ENCODE peak calls at places on chromosomes 4 and X, in nine cellular contexts. B is CD8-positive, alpha-beta T cell; U is heart left ventricle; V is esophagus squamous epithelium; D is body of pancreas; H is H9; O is ovary; M is PC-3; E is neural progenitor cell. G is an unnamed sample.

GRCh38 chrX:109843963-109844751 is 111.1 kb upstream of the ACSL4 start:
- DNase-seq in O (no peak), D (peak; percentile 33), M (no peak), U (no peak), E (no peak), H (no peak), V (no peak), B (no peak), G (peak; percentile 47)

GRCh38 chr4:51843309-51844156 is 580 bp downstream of the DCUN1D4 start:
- DNase-seq in O (peak; percentile 85), E (peak; percentile 78), V (peak; percentile 51), U (peak; percentile 79), B (peak; percentile 13), H (no peak), D (peak; percentile 67), M (peak; percentile 57), G (peak; percentile 75)

GRCh38 chrX:20189171-20189570 is 47.5 kb upstream of the EIF1AX start:
- DNase-seq in O (no peak), M (no peak), H (no peak), D (no peak), U (no peak), E (no peak), B (no peak), V (no peak), G (no peak)

GRCh38 chr4:99024481-99025275 is 29.2 kb downstream of the METAP1 start:
- DNase-seq in U (no peak), H (no peak), D (peak; percentile 44), V (no peak), O (no peak), M (no peak), B (no peak), E (peak; percentile 4), G (no peak)

GRCh38 chrX:109489174-109489573 is 7.3 kb upstream of the GUCY2F start:
- DNase-seq in V (no peak), D (no peak), E (no peak), O (no peak), H (no peak), B (no peak), M (no peak), U (no peak), G (no peak)

GRCh38 chr4:1684756-1685603 is 867 bp upstream of the FAM53A start:
- DNase-seq in E (no peak), D (peak; percentile 12), U (no peak), H (no peak), O (peak; percentile 51), V (no peak), M (no peak), B (no peak), G (no peak)

GRCh38 chr4:107825072-107825789 is 499 bp downstream of the SGMS2 start:
- DNase-seq in M (peak; percentile 52), E (peak; percentile 75), B (no peak), U (peak; percentile 77), V (no peak), H (peak; percentile 48), D (peak; percentile 79), O (no peak), G (peak; percentile 52)

GRCh38 chr4:8856835-8857590 is 14.6 kb downstream of the HMX1 start:
- DNase-seq in M (no peak), B (no peak), U (peak; percentile 54), O (no peak), E (peak; percentile 53), H (no peak), D (no peak), V (no peak), G (no peak)

GRCh38 chr4:19645589-19645988 is 606.1 kb upstream of the SLIT2 start:
- DNase-seq in U (no peak), M (no peak), D (no peak), E (no peak), H (no peak), O (no peak), V (no peak), B (no peak), G (no peak)

GRCh38 chr4:18914182-18914581 is 892.6 kb upstream of the LCORL start:
- DNase-seq in B (no peak), H (no peak), V (no peak), E (no peak), U (no peak), D (no peak), O (no peak), M (no peak), G (no peak)

DNA sequence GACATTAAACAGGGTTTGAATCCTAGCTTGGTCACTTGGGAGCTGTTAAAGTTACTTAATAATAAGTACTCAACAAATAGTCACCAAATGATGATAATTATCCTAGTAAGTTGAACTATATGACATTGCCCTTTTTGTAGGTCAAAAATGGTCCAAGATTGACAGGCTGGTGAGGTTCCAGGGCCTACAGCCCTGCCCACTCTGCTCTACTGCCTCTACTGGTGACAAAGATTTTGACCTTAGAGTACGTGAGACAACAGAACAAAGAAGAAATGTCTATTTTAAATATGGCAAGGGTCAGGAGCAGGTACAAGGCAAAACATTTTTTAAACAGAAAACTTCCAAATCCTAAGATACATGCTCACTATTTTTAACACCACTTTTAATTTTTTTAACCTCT is 572 bp upstream of the SMPX start:
- DNase-seq in H (no peak), V (no peak), E (no peak), B (no peak), O (no peak), D (no peak), M (no peak), U (no peak), G (no peak)
- TF ChIP-seq CTCF in H (peak; percentile 48), V (no peak), E (no peak), B (no peak), O (no peak), D (no peak), M (peak; percentile 22), U (no peak), G (no peak)

GRCh38 chr4:37981425-37981824 is 21.2 kb downstream of the PTTG2 start:
- DNase-seq in U (no peak), D (no peak), H (no peak), M (no peak), B (no peak), V (no peak), O (no peak), E (no peak), G (no peak)

GRCh38 chr4:37981844-37982720 is 21.9 kb downstream of the PTTG2 start:
- DNase-seq in D (no peak), M (peak; percentile 7), O (no peak), E (no peak), B (no peak), H (no peak), U (no peak), V (no peak), G (no peak)

GRCh38 chr4:37983951-37984350 is 23.8 kb downstream of the PTTG2 start:
- DNase-seq in V (no peak), D (no peak), E (no peak), U (no peak), M (peak; percentile 33), B (no peak), O (no peak), H (no peak), G (no peak)

GRCh38 chr4:37985730-37986275 is 25.6 kb downstream of the PTTG2 start:
- DNase-seq in V (no peak), U (no peak), M (no peak), H (no peak), B (no peak), E (no peak), D (no peak), O (no peak), G (no peak)

GRCh38 chr4:37982736-37983135 is 22.5 kb downstream of the PTTG2 start:
- DNase-seq in M (no peak), V (no peak), B (no peak), H (no peak), E (no peak), D (no peak), O (no peak), U (no peak), G (no peak)
- H3K4me1 ChIP-seq in M (peaks cover 16% of the 10 kb centered on the region), V (no peaks in the 10 kb centered on the region), B (peaks cover 14% of the 10 kb centered on the region), H (peaks cover 9% of the 10 kb centered on the region), E (peaks cover 8% of the 10 kb centered on the region), D (peaks cover 39% of the 10 kb centered on the region), O (peaks cover 7% of the 10 kb centered on the region), U (peaks cover 21% of the 10 kb centered on the region), G (peaks cover 8% of the 10 kb centered on the region)

GRCh38 chr4:66920514-66920913 is 624.8 kb downstream of the CENPC start:
- DNase-seq in E (no peak), B (no peak), U (no peak), M (no peak), D (no peak), O (no peak), H (no peak), V (no peak), G (no peak)
- H3K27me3 ChIP-seq in E (no peaks in the 10 kb centered on the region), B (no peaks in the 10 kb centered on the region), U (no peaks in the 10 kb centered on the region), M (no peaks in the 10 kb centered on the region), D (no peaks in the 10 kb centered on the region), O (no peaks in the 10 kb centered on the region), H (no peaks in the 10 kb centered on the region), V (no peaks in the 10 kb centered on the region), G (no peaks in the 10 kb centered on the region)

GRCh38 chrX:136170109-136170800 is 22.9 kb downstream of the FHL1 start:
- DNase-seq in M (no peak), U (no peak), D (no peak), O (no peak), E (no peak), V (no peak), B (no peak), H (no peak), G (no peak)

GRCh38 chrX:136162827-136163427 is 15.6 kb downstream of the FHL1 start:
- DNase-seq in E (peak; percentile 64), M (peak; percentile 82), B (no peak), H (peak; percentile 72), U (peak; percentile 70), O (no peak), D (no peak), V (no peak), G (peak; percentile 60)

GRCh38 chrX:136163694-136164093 is 16.4 kb downstream of the FHL1 start:
- DNase-seq in H (no peak), B (no peak), E (no peak), U (no peak), V (no peak), D (no peak), O (no peak), M (no peak), G (no peak)

GRCh38 chrX:136168929-136169735 is 21.8 kb downstream of the FHL1 start:
- DNase-seq in V (no peak), M (peak; percentile 39), D (peak; percentile 54), E (peak; percentile 84), U (peak; percentile 63), B (no peak), O (no peak), H (peak; percentile 71), G (peak; percentile 83)

GRCh38 chrX:136166221-136166855 is 19.0 kb downstream of the FHL1 start:
- DNase-seq in O (no peak), B (no peak), H (no peak), U (no peak), E (peak; percentile 22), M (peak; percentile 61), D (no peak), V (no peak), G (peak; percentile 58)
- TF ChIP-seq CTCF in O (no peak), B (no peak), H (peak; percentile 33), U (peak; percentile 49), E (peak; percentile 12), M (peak; percentile 66), D (peak; percentile 19), V (peak; percentile 14), G (peak; percentile 46)

GRCh38 chr4:150235317-150235716 is 157.1 kb downstream of the DCLK2 start:
- DNase-seq in O (no peak), U (no peak), D (no peak), V (no peak), M (no peak), E (no peak), H (no peak), B (no peak), G (no peak)
- H3K4me1 ChIP-seq in O (no peaks in the 10 kb centered on the region), U (peaks cover 9% of the 10 kb centered on the region), D (peaks cover 10% of the 10 kb centered on the region), V (no peaks in the 10 kb centered on the region), M (peaks cover 24% of the 10 kb centered on the region), E (peaks cover 21% of the 10 kb centered on the region), H (no peaks in the 10 kb centered on the region), B (no peaks in the 10 kb centered on the region), G (peaks cover 5% of the 10 kb centered on the region)

GRCh38 chrX:633043-633654 is 2.6 kb downstream of the SHOX start:
- DNase-seq in D (no peak), O (no peak), B (no peak), V (no peak), H (no peak), U (no peak), M (no peak), E (peak; percentile 16), G (no peak)
- H3K27me3 ChIP-seq in D (no peaks in the 10 kb centered on the region), O (no peaks in the 10 kb centered on the region), B (peaks cover 6% of the 10 kb centered on the region), V (peaks cover 88% of the 10 kb centered on the region), H (peaks cover 88% of the 10 kb centered on the region), U (peaks cover 76% of the 10 kb centered on the region), M (peaks cover 74% of the 10 kb centered on the region), E (peaks cover 99% of the 10 kb centered on the region), G (peaks cover 90% of the 10 kb centered on the region)

G was measured in cardiac muscle cell.